ENCODE peak calls at places on chromosome 1, in four cellular contexts. H is A549, C is HEK293T, K is IMR-90. F is an unnamed sample.
A peak's percentile ranks its signal among the peaks of the same experiment; 100 is the strongest.

GRCh38 chr1:192759104-192759503 is 49.7 kb upstream of the RGS2 start:
- DNase-seq in K (no peak), H (no peak), C (no peak), F (no peak)

GRCh38 chr1:221117548-221117951 is 238.3 kb downstream of the HLX start:
- DNase-seq in C (no peak), K (peak; percentile 77), H (peak; percentile 31), F (no peak)

GRCh38 chr1:145997156-145998023 is 1.0 kb upstream of the TXNIP start:
- DNase-seq in K (no peak), H (no peak), C (no peak), F (no peak)

GRCh38 chr1:206782448-206782847 is 10.2 kb upstream of the IL10 start:
- DNase-seq in C (no peak), H (no peak), K (no peak), F (no peak)

GRCh38 chr1:168405931-168406330 is 125.3 kb downstream of the TBX19 start:
- DNase-seq in H (no peak), K (no peak), C (no peak), F (no peak)

GRCh38 chr1:18505666-18506065 is 24.9 kb downstream of the KLHDC7A start:
- DNase-seq in C (no peak), K (no peak), H (no peak), F (no peak)

GRCh38 chr1:15709226-15709625 is 25.1 kb downstream of the PLEKHM2 start:
- DNase-seq in K (no peak), H (no peak), C (no peak), F (no peak)

GRCh38 chr1:227666286-227666685 is 68.8 kb downstream of the JMJD4 start:
- DNase-seq in C (no peak), K (no peak), H (no peak), F (no peak)

GRCh38 chr1:153490272-153491051 is 30.0 kb upstream of the S100A7 start:
- DNase-seq in C (no peak), H (peak; percentile 47), K (peak; percentile 97), F (no peak)

GRCh38 chr1:58884706-58885661 is 101.1 kb upstream of the JUN start:
- DNase-seq in K (no peak), H (no peak), C (no peak), F (no peak)

GRCh38 chr1:95233321-95233736 is 681 bp upstream of the RWDD3 start:
- DNase-seq in C (no peak), K (peak; percentile 21), H (peak; percentile 13), F (no peak)
- TF ChIP-seq BHLHE40 in C (no peak), K (no peak), H (no peak), F (no peak)

GRCh38 chr1:32266926-32267645 is 16.0 kb downstream of the LCK start:
- DNase-seq in C (no peak), H (no peak), K (peak; percentile 84), F (no peak)
- TF ChIP-seq BHLHE40 in C (no peak), H (no peak), K (no peak), F (no peak)

GRCh38 chr1:26938004-26938658 is 16.6 kb downstream of the NUDC start:
- DNase-seq in H (no peak), C (no peak), K (no peak), F (no peak)

GRCh38 chr1:26938659-26939025 is 17.1 kb downstream of the NUDC start:
- DNase-seq in K (no peak), C (no peak), H (no peak), F (no peak)

GRCh38 chr1:26932536-26932935 is 11.0 kb downstream of the NUDC start:
- DNase-seq in K (no peak), C (no peak), H (no peak), F (peak; percentile 37)

GRCh38 chr1:26941311-26941710 is 19.0 kb downstream of the KDF1 start:
- DNase-seq in C (no peak), H (no peak), K (no peak), F (no peak)

GRCh38 chr1:26936823-26937222 is 15.3 kb downstream of the NUDC start:
- DNase-seq in H (no peak), K (no peak), C (no peak), F (no peak)
- TF ChIP-seq BHLHE40 in H (no peak), K (no peak), C (no peak), F (no peak)

DNA sequence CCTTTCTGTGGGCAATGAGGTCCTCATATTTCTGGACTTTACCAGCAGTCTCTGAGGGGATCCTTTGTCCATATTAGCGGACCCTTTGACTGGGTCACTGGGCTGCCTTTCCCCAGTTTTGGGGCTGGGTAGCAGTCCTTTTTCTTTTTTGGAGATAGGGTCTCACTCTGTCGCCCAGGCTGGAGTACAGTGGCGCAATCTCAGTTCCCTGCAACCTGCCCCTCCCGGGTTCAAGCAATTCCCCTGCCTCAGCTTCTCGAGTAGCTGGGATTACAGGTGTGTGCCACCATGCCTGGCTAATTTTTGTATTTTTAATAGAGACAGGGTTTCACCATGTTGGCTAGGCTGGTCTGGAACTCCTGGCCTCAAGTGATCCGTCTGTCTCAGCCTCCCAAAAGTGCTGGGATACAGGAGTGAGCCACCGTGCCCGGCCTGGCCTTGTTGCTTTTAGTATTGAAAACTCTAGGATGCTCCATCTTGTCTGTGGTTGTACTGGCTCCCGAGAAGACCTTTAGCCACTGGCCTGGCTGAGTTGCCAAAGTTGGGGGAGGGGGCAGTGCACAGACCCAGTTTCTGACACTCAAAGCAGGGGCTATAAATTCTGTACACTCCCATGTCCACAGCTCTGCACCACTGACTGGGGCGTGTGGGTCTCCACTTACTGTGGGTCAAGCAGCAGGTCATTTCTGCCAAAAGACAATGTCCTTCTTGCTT is 33.1 kb downstream of the MAN1C1 start:
- DNase-seq in H (no peak), C (no peak), K (no peak), F (no peak)
- TF ChIP-seq BHLHE40 in H (no peak), C (no peak), K (no peak), F (no peak)

GRCh38 chr1:25684216-25684965 is 67.8 kb downstream of the MAN1C1 start:
- DNase-seq in H (no peak), K (no peak), C (no peak), F (no peak)

GRCh38 chr1:25683731-25684130 is 67.1 kb downstream of the MAN1C1 start:
- DNase-seq in C (no peak), H (no peak), K (peak; percentile 63), F (no peak)

GRCh38 chr1:25687221-25688017 is 70.8 kb downstream of the MAN1C1 start:
- DNase-seq in H (no peak), K (no peak), C (no peak), F (no peak)

GRCh38 chr1:25685211-25685750 is 68.7 kb downstream of the MAN1C1 start:
- DNase-seq in C (no peak), K (no peak), H (no peak), F (no peak)

DNA sequence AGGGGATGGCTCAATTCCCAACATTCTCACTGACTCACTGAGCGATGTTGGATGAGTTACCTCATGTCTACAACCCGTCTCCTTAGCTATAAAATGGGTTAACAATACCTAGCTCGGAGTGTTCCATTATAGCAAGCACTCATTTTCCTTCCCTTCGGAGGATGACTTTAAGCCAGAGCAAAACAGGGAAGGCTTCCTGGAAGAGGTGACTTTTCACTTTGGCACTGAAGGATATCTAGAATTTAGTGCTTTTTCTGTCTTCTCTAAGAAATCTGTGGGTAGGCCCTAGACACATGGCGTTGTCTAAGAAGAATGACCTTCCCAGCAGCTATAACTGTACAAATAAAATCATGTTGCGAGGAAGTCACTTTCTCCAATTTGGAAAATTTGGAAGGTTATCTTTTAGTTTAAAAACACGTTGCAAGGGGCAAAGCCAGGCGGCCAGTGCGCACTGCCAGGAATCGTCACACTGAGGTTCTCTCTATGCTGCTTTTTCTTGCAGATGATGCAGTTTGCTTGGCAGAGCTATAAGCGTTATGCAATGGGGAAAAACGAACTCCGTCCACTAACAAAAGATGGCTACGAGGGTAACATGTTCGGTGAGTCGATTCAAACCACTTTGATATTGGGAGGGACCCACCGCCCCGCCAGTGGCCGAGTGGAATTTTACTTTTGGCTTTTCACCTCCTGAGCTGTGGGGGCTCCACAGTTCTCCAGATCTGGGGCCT is 69.5 kb downstream of the MAN1C1 start:
- DNase-seq in K (no peak), H (no peak), C (no peak), F (no peak)
- TF ChIP-seq BHLHE40 in K (no peak), H (no peak), C (no peak), F (no peak)

GRCh38 chr1:229557913-229558414 is 543 bp downstream of the ABCB10 start:
- DNase-seq in H (peak; percentile 55), C (peak; percentile 63), K (no peak), F (no peak)
- TF ChIP-seq BHLHE40 in H (no peak), C (no peak), K (no peak), F (no peak)

DNA sequence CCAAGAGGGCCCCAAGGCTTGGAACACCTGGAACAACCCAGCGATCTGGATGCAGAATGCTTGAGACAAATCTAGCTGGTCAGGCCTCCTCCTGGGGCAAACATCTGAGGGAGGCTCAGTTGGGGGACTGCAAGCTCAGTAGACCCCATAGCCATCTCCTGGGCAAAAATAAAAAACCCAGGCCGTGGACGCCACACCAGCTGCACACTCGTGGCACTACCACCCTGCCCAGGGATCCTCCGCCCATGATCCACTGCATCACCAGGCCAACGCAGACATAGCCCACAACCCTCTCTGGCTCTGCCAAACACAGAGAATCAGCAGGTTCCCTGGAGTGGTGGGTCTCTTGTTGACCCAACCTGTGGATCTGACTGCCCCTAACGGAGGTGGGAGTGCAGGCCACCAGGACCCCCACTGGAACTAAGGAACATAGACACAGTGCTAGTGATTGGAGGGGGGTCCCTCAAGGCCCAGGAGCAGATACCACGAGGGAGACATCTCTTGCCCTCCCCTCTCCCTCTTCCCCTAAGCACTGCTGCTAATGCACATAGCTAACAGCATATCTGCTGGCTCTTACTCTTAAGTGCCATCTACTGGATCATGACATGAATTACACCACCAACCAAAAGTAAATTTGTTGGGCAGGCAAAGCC is 147.2 kb downstream of the CHD1L start:
- DNase-seq in K (peak; percentile 58), C (peak; percentile 70), H (peak; percentile 28), F (no peak)
- TF ChIP-seq BHLHE40 in K (no peak), C (no peak), H (no peak), F (no peak)

DNA sequence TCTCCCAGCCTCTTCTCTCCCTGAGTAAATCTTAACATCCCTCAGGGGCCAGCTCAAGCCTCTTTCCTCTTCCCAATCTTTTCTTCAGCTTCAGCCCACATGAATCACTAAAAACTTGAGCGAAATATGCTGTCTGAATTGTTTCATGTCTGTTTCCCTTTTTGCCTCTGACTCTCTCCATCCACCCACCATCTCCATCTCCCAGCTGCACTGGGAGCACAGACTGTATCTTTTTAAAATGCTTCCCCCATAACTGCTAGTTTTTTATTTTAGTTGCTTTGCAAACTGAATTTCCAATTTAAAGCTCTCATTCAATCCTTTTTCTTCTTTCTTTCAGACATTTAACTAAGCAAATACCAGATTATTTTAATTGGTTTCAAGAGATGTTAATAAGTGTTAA is 3.0 kb upstream of the AHCTF1 start:
- DNase-seq in C (no peak), H (no peak), K (no peak), F (no peak)
- TF ChIP-seq BHLHE40 in C (no peak), H (no peak), K (no peak), F (no peak)

GRCh38 chr1:107748529-107748928 is 216.5 kb downstream of the VAV3 start:
- DNase-seq in H (peak; percentile 3), C (peak; percentile 24), K (peak; percentile 1), F (no peak)

DNA sequence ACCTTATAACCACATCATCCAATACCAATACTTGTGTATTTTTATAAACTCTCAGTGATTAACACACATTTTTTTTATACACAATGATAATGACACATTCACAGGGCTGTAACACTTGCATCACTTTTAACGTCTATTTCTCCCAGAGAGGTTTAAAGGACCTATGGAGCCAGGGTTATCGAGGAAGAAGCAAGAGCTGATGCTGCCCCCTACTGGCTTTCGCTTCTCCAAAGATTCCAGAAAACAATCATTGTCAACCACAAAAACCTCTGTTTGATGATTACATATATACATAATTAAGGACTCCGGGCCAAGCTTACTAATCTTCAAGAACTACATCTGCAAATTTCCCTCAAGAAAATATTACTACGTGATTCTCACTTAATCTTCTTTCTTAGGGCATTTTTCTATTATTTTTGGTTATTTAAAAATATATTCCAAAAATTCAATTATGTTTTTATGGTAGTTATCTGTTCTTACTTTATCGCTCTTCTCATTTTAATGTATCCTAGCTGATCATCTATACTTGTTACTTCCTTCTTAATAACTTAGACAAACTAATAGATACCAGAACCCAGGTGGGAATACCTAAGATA is 214.5 kb downstream of the VAV3 start:
- DNase-seq in K (peak; percentile 43), H (peak; percentile 18), C (peak; percentile 66), F (peak; percentile 19)
- TF ChIP-seq BHLHE40 in K (no peak), H (no peak), C (no peak), F (no peak)

F was measured in GM12878.